ENCODE peak calls at places on chromosomes 7 and 10, in eight cellular contexts. G is adrenal gland, C is uterus, O is IMR-90, R is ovary, Y is HepG2, U is lower leg skin, N is Peyer's patch. J is an unnamed sample.

GRCh38 chr10:101297901-101298451 is 56.0 kb upstream of the BTRC start:
- DNase-seq in O (peak), C (peak), G (peak), U (peak), N (peak), R (peak), Y (no peak), J (peak)

GRCh38 chr10:60820093-60820769 is 42.0 kb downstream of the CDK1 start:
- DNase-seq in N (no peak), R (no peak), Y (no peak), O (peak), U (no peak), G (no peak), C (no peak), J (no peak)

GRCh38 chr7:131511071-131511470 is 45.4 kb downstream of the PODXL start:
- DNase-seq in U (peak), O (no peak), C (no peak), N (no peak), Y (no peak), G (no peak), R (peak), J (no peak)

GRCh38 chr10:119602241-119603095 is 5.7 kb upstream of the TIAL1 start:
- DNase-seq in U (no peak), C (no peak), G (no peak), R (no peak), Y (peak), O (no peak), N (peak), J (no peak)

GRCh38 chr7:25694690-25695089 is 457.3 kb upstream of the NFE2L3 start:
- DNase-seq in G (no peak), R (no peak), O (no peak), U (no peak), C (peak), N (no peak), Y (no peak), J (no peak)

GRCh38 chr10:123993534-123994416 is 99.6 kb downstream of the CHST15 start:
- DNase-seq in G (peak), O (no peak), Y (no peak), C (no peak), N (peak), R (peak), U (no peak), J (no peak)

GRCh38 chr7:122887198-122887597 is 938 bp upstream of the CADPS2 start:
- DNase-seq in C (peak), N (peak), G (peak), Y (peak), U (peak), O (peak), R (peak), J (peak)

GRCh38 chr10:93777092-93777491 is 19.4 kb downstream of the LGI1 start:
- DNase-seq in C (no peak), N (no peak), Y (no peak), G (no peak), U (no peak), O (no peak), R (no peak), J (no peak)

GRCh38 chr7:140061607-140061930 is 1.2 kb downstream of the PARP12 start:
- DNase-seq in O (no peak), U (peak), R (no peak), G (peak), Y (no peak), C (no peak), N (no peak), J (no peak)

GRCh38 chr10:63214586-63214985 is 81.5 kb downstream of the NRBF2 start:
- DNase-seq in G (no peak), Y (no peak), R (no peak), O (peak), C (no peak), N (no peak), U (no peak), J (no peak)

GRCh38 chr7:13276977-13277376 is 589.5 kb downstream of the ARL4A start:
- DNase-seq in O (no peak), G (no peak), R (no peak), C (no peak), Y (no peak), U (no peak), N (no peak), J (no peak)

GRCh38 chr7:66681491-66682349 is 53.0 kb downstream of the KCTD7 start:
- DNase-seq in N (peak), Y (peak), R (peak), C (peak), G (peak), U (peak), O (peak), J (peak)
- TF ChIP-seq POLR2A in N (peak), Y (peak), R (peak), C (peak), G (peak), U (peak), O (peak), J (peak)

GRCh38 chr7:116525913-116526857 is 1.3 kb downstream of the CAV1 start:
- DNase-seq in Y (no peak), C (peak), O (peak), N (peak), R (peak), U (peak), G (peak), J (peak)
- TF ChIP-seq POLR2A in Y (no peak), C (peak), O (peak), N (no peak), R (no peak), U (no peak), G (no peak), J (peak)

GRCh38 chr10:4868357-4868657 is 42.3 kb downstream of the AKR1E2 start:
- DNase-seq in N (no peak), U (no peak), Y (no peak), C (no peak), O (no peak), G (no peak), R (no peak), J (no peak)

GRCh38 chr10:4867109-4867519 is 41.1 kb downstream of the AKR1E2 start:
- DNase-seq in O (no peak), G (no peak), U (no peak), C (no peak), N (no peak), R (no peak), Y (no peak), J (no peak)

GRCh38 chr10:4865945-4866661 is 40.1 kb downstream of the AKR1E2 start:
- DNase-seq in U (no peak), N (no peak), O (no peak), G (no peak), C (no peak), R (no peak), Y (no peak), J (no peak)

DNA sequence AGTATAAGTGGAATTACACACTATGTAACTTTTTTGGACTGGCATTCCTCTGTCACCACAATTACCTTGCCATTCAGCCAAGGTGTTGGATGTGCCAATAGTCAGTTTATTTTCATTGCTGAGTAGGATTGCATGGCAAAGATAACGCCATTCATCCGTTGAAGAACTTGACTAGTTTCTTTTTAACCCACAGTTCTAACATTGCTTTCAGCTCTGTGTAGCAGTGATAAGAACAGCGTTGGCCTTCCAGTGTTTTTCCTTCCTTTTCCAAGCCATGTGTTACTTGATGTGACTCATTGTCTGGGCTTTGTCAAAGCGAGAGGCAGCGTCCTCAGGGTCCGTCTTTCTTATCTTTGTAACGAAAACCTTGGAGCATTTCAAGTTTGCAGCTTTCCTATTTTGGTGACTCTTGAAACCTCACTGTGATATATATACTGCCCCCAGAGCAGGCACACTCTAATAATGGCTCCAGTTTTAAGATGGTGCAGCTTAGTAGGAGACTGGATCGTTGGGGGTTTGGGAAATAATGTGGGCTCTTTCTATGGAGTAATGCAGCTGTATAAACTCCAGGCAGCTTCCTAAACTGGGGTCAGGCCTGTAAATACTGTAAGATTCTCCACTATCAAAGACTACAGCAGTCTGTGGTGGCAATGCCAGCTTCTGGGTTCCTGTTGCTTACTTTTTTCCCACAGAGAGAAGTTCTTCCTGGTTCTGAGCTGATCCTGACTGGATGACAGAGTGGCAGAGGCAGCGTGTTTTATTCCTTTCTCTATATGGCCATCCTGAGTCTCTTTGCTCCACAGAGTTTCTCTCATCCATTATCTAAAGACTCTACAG is 41.7 kb downstream of the AKR1E2 start:
- DNase-seq in O (peak), Y (no peak), R (no peak), U (no peak), G (peak), C (no peak), N (no peak), J (no peak)
- TF ChIP-seq POLR2A in O (no peak), Y (no peak), R (no peak), U (no peak), G (no peak), C (no peak), N (no peak), J (no peak)

GRCh38 chr10:103244663-103245271 is 920 bp upstream of the RPEL1 start:
- DNase-seq in O (peak), R (peak), G (peak), N (peak), U (peak), C (peak), Y (peak), J (peak)

GRCh38 chr10:103246328-103246727 is 641 bp downstream of the RPEL1 start:
- DNase-seq in O (no peak), U (no peak), C (no peak), R (no peak), G (no peak), Y (no peak), N (no peak), J (no peak)

GRCh38 chr10:103235775-103236174 is 9.9 kb upstream of the RPEL1 start:
- DNase-seq in N (no peak), O (no peak), C (no peak), R (no peak), Y (no peak), U (no peak), G (no peak), J (no peak)

GRCh38 chr10:103238506-103239252 is 7.0 kb upstream of the RPEL1 start:
- DNase-seq in Y (peak), N (peak), O (peak), U (no peak), G (peak), R (no peak), C (no peak), J (no peak)

GRCh38 chr10:103241262-103242011 is 4.2 kb upstream of the RPEL1 start:
- DNase-seq in R (no peak), N (peak), G (peak), Y (peak), U (peak), C (no peak), O (peak), J (peak)
- TF ChIP-seq POLR2A in R (no peak), N (peak), G (no peak), Y (no peak), U (no peak), C (no peak), O (no peak), J (peak)